ENCODE peak calls at places on chromosomes 5 and 9, in seven cellular contexts. I is fibroblast of pulmonary artery, U is HL-60, C is left lung, J is astrocyte of the cerebellum, E is RWPE2, D is fibroblast of mammary gland. L is an unnamed sample.
A peak's percentile ranks its signal among the peaks of the same experiment; 100 is the strongest.

GRCh38 chr5:74141053-74141452 is 499.5 kb downstream of the ENC1 start:
- DNase-seq in U (no peak), I (peak; percentile 65), J (no peak), C (no peak), E (no peak), D (peak; percentile 35), L (no peak)

GRCh38 chr5:32581010-32581785 is 4.2 kb upstream of the SUB1 start:
- DNase-seq in J (no peak), D (no peak), C (no peak), E (no peak), I (no peak), U (peak; percentile 21), L (no peak)

GRCh38 chr9:125558453-125559084 is 148.4 kb downstream of the MAPKAP1 start:
- DNase-seq in D (peak; percentile 80), C (no peak), I (peak; percentile 88), E (no peak), U (peak; percentile 73), J (peak; percentile 71), L (no peak)

GRCh38 chr9:82106536-82106935 is 118.0 kb downstream of the SPATA31D1 start:
- DNase-seq in J (no peak), U (no peak), I (no peak), D (no peak), E (no peak), C (no peak), L (no peak)

GRCh38 chr9:841371-842209 is at the start of gene DMRT1:
- DNase-seq in U (no peak), J (no peak), C (no peak), E (no peak), I (no peak), D (no peak), L (no peak)

GRCh38 chr9:92501671-92502393 is 19.5 kb upstream of the ASPN start:
- DNase-seq in C (no peak), D (peak; percentile 55), I (peak; percentile 58), J (no peak), E (no peak), U (peak; percentile 53), L (peak; percentile 86)

GRCh38 chr5:54988218-54988617 is 2.8 kb upstream of the ESM1 start:
- DNase-seq in E (no peak), U (no peak), D (no peak), C (no peak), I (no peak), J (no peak), L (no peak)

GRCh38 chr9:70438341-70438924 is 24.0 kb upstream of the KLF9 start:
- DNase-seq in J (no peak), D (peak; percentile 95), C (peak; percentile 67), U (peak; percentile 16), E (peak; percentile 65), I (peak; percentile 97), L (no peak)

GRCh38 chr5:58887721-58888409 is 305.0 kb downstream of the RAB3C start:
- DNase-seq in I (peak; percentile 43), C (peak; percentile 58), J (no peak), E (no peak), D (peak; percentile 76), U (no peak), L (peak; percentile 75)

GRCh38 chr5:115978779-115979178 is 16.5 kb downstream of the LVRN start:
- DNase-seq in I (no peak), U (no peak), C (no peak), D (no peak), E (no peak), J (no peak), L (no peak)

DNA sequence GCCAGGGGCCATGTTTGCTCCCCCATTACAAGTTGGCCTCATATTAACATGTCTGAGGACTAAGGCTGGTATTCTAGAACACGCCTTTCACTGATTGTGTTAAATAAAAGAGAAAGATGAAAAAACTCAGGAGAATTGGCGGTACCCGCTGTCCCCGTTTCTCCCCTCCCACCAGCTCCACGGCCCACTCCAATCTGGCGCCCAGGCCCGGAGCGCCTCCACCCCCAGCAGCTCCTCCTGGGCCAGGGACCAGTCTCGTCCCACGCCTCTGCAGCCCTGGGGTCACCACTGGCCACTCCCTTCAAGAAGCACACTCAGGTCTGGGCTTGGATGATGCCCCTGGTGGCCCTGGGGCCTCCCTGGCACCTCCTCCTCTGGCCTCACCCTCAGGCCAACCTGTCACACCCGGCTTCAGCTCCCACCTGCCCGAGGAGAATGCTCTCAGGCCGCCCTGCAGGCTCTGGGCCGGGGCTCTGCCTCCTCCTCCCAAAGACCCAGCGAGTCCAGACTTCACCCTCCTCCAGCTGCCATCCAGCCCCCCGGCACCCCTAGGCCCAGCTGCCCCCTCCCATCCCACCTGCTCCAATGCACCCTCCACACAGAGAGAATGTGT is 133.0 kb upstream of the PPP1R26 start:
- DNase-seq in J (no peak), C (no peak), E (peak; percentile 35), U (no peak), D (no peak), I (no peak), L (no peak)
- H3K4me3 ChIP-seq in J (no peak overlapping the region), C (no peak overlapping the region), E (no peak overlapping the region), U (no peak overlapping the region), D (no peak overlapping the region), I (no peak overlapping the region), L (no peak overlapping the region)

GRCh38 chr9:38027714-38028113 is 41.3 kb downstream of the SHB start:
- DNase-seq in D (no peak), U (no peak), C (no peak), J (no peak), E (no peak), I (no peak), L (no peak)

GRCh38 chr9:38029923-38030638 is 38.9 kb downstream of the SHB start:
- DNase-seq in D (no peak), C (no peak), J (no peak), U (no peak), I (no peak), E (no peak), L (no peak)

GRCh38 chr9:38032266-38032830 is 36.7 kb downstream of the SHB start:
- DNase-seq in J (no peak), D (no peak), C (peak; percentile 72), U (no peak), E (no peak), I (no peak), L (no peak)

GRCh38 chr9:38031594-38031993 is 37.4 kb downstream of the SHB start:
- DNase-seq in I (no peak), J (no peak), U (no peak), E (no peak), C (no peak), D (no peak), L (no peak)

DNA sequence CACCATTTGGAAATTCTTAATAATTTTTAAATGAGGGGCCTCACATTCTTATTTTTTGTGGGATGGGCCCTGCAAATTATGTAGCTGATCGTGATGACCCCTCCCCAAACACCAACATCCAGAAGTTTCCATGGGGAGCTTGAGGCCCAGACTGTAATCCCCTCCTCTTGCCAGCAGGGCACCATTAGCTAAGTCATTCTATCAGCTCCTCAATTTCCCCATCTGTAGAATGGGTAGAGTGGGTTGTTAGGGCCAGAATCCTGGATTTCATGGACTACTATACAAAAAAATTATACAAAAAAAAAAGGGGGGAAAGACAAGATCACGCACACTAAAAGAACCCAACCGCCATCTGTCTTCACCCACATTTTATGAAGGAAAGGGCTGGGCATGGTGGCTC is 38.4 kb downstream of the SHB start:
- DNase-seq in E (no peak), I (no peak), U (no peak), C (no peak), D (no peak), J (no peak), L (no peak)
- TF ChIP-seq CTCF in E (no peak), I (peak; percentile 5), U (no peak), C (no peak), D (peak; percentile 10), J (no peak), L (no peak)

GRCh38 chr5:140342896-140343295 is 3.5 kb downstream of the HBEGF start:
- DNase-seq in J (no peak), U (peak; percentile 42), I (no peak), E (no peak), D (no peak), C (no peak), L (no peak)

GRCh38 chr5:140346348-140347221 is at the start of gene HBEGF:
- DNase-seq in D (peak; percentile 50), J (peak; percentile 39), U (peak; percentile 54), E (no peak), C (peak; percentile 87), I (peak; percentile 71), L (peak; percentile 90)

GRCh38 chr5:140345919-140346347 is 470 bp downstream of the HBEGF start:
- DNase-seq in I (peak; percentile 68), J (peak; percentile 29), D (peak; percentile 63), E (no peak), C (peak; percentile 69), U (peak; percentile 30), L (no peak)

GRCh38 chr5:140347382-140347781 is 979 bp upstream of the HBEGF start:
- DNase-seq in D (no peak), E (no peak), I (no peak), C (no peak), U (no peak), J (no peak), L (no peak)

DNA sequence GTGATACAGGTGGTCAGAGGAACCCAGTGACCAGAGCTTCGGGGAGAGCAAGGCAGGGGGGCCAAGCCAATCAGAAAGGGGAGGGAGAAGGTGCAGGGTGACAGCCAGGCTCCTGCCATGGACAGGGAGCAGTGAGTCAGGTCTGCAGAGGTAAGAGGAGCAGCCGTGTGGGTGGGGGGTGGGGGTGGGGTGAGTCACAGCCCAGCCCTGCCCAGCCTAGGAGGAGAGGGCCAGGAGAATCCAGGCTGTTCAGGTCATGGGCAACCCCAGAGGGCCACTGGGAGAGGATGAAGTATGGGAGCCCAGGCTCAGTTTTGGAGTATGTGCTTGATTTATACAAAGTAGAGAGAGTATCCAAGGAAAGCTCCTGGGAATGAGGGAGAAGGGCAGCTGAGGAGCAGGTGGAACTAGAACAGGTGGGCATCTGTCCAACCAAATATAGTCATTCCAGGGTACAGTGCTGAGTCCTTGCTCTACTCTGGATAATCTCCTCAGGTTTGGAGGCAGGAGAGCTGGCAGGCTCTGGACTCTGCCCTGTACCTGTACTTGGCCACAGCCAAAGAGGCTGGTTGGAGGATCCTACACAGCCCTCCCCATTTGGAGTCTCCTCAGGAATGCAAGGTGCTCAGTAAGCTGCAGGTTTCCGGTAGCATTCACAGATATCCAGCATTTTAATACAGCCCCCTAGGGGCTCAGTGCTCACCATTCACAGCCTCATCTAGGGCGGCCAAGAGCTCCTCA is 1.6 kb downstream of the HBEGF start:
- DNase-seq in C (peak; percentile 43), J (no peak), D (peak; percentile 45), I (no peak), U (no peak), E (no peak), L (no peak)
- H3K4me3 ChIP-seq in C (peak overlapping the region; percentile 75), J (peak overlapping the region; percentile 55), D (peak overlapping the region; percentile 53), I (peak overlapping the region; percentile 70), U (peak overlapping the region; percentile 77), E (peak overlapping the region; percentile 46), L (peak overlapping the region; percentile 69)

GRCh38 chr5:141913560-141913959 is 10.1 kb upstream of the DELE1 start:
- DNase-seq in J (no peak), C (no peak), D (no peak), E (no peak), I (no peak), U (no peak), L (no peak)

GRCh38 chr5:141915881-141916336 is 7.8 kb upstream of the DELE1 start:
- DNase-seq in I (no peak), E (no peak), J (no peak), D (no peak), C (no peak), U (no peak), L (no peak)

GRCh38 chr5:141916522-141916921 is 7.1 kb upstream of the DELE1 start:
- DNase-seq in C (no peak), J (no peak), E (no peak), U (no peak), I (no peak), D (no peak), L (no peak)

GRCh38 chr5:141914797-141915196 is 8.9 kb upstream of the DELE1 start:
- DNase-seq in J (no peak), I (no peak), C (no peak), D (no peak), E (no peak), U (no peak), L (no peak)

GRCh38 chr5:141914154-141914743 is 9.4 kb upstream of the DELE1 start:
- DNase-seq in E (no peak), D (no peak), C (peak; percentile 69), J (no peak), U (peak; percentile 89), I (peak; percentile 2), L (no peak)
- TF ChIP-seq CTCF in E (peak; percentile 53), D (no peak), C (no peak), J (no peak), U (peak; percentile 7), I (peak; percentile 11), L (peak; percentile 35)

L was measured in ascending aorta.